ENCODE peak calls at places on chromosomes 1 and 21, in five cellular contexts. R is PC-3, Z is MM.1S, A is HCT116, K is neural progenitor cell. G is an unnamed sample.

GRCh38 chr1:44118682-44119081 is at the start of gene KLF17:
- DNase-seq in R (no peak), K (no peak), A (no peak), Z (no peak), G (no peak)

GRCh38 chr21:44071359-44072104 is 35.7 kb upstream of the PWP2 start:
- DNase-seq in R (no peak), Z (no peak), A (no peak), K (no peak), G (no peak)

GRCh38 chr1:3380465-3380864 is 74.0 kb upstream of the ARHGEF16 start:
- DNase-seq in K (no peak), R (no peak), Z (no peak), A (no peak), G (no peak)

GRCh38 chr1:111895456-111895855 is 94.0 kb downstream of the KCND3 start:
- DNase-seq in Z (no peak), A (no peak), K (peak), R (no peak), G (no peak)

GRCh38 chr1:165441166-165441955 is 3.6 kb downstream of the RXRG start:
- DNase-seq in A (no peak), K (peak), R (no peak), Z (no peak), G (no peak)

GRCh38 chr1:84907095-84907827 is 14.3 kb upstream of the LPAR3 start:
- DNase-seq in A (no peak), K (no peak), R (peak), Z (no peak), G (no peak)

GRCh38 chr1:10979483-10979920 is 33.0 kb upstream of the TARDBP start:
- DNase-seq in R (no peak), A (no peak), K (peak), Z (peak), G (no peak)

GRCh38 chr1:164785841-164786534 is 227.0 kb downstream of the PBX1 start:
- DNase-seq in R (no peak), K (no peak), Z (no peak), A (no peak), G (no peak)

GRCh38 chr1:239368436-239369109 is 17.8 kb upstream of the CHRM3 start:
- DNase-seq in A (no peak), R (peak), K (no peak), Z (no peak), G (no peak)

GRCh38 chr1:160284220-160284781 is 632 bp downstream of the PEX19 start:
- DNase-seq in R (peak), K (peak), Z (peak), A (no peak), G (peak)

GRCh38 chr1:44676484-44677200 is 2.1 kb downstream of the ARMH1 start:
- DNase-seq in R (peak), K (no peak), Z (no peak), A (no peak), G (peak)

GRCh38 chr1:61253059-61253735 is 170.8 kb downstream of the NFIA start:
- DNase-seq in A (no peak), R (peak), Z (no peak), K (no peak), G (no peak)

GRCh38 chr1:206505702-206506375 is 1.5 kb upstream of the RASSF5 start:
- DNase-seq in Z (no peak), R (peak), A (no peak), K (no peak), G (no peak)

GRCh38 chr1:66207484-66207883 is 326.5 kb upstream of the SGIP1 start:
- DNase-seq in K (no peak), A (no peak), Z (no peak), R (peak), G (no peak)

GRCh38 chr1:52037402-52037814 is 3.8 kb upstream of the KTI12 start:
- DNase-seq in K (no peak), R (peak), Z (no peak), A (no peak), G (no peak)

GRCh38 chr1:85992756-85993155 is 163.8 kb downstream of the COL24A1 start:
- DNase-seq in Z (peak), K (no peak), R (peak), A (no peak), G (peak)

GRCh38 chr1:234535763-234536515 is 57.0 kb upstream of the TARBP1 start:
- DNase-seq in A (no peak), Z (no peak), K (peak), R (no peak), G (no peak)

GRCh38 chr1:6770727-6771567 is 14.3 kb upstream of the CAMTA1 start:
- DNase-seq in R (peak), K (peak), A (no peak), Z (no peak), G (peak)

GRCh38 chr1:8174807-8175206 is 143.1 kb upstream of the SLC45A1 start:
- DNase-seq in Z (no peak), K (no peak), R (no peak), A (no peak), G (no peak)

GRCh38 chr1:185045793-185046441 is 559 bp downstream of the RNF2 start:
- DNase-seq in R (no peak), K (peak), A (no peak), Z (peak), G (peak)

GRCh38 chr21:44869860-44870747 is 3.4 kb downstream of the PTTG1IP start:
- DNase-seq in K (peak), R (peak), Z (no peak), A (peak), G (no peak)

GRCh38 chr1:192066202-192066601 is 92.1 kb upstream of the RGS18 start:
- DNase-seq in A (peak), R (no peak), Z (no peak), K (no peak), G (no peak)

GRCh38 chr1:103106426-103107321 is 1.6 kb downstream of the COL11A1 start:
- DNase-seq in K (peak), R (peak), A (peak), Z (peak), G (peak)

GRCh38 chr1:110492573-110492972 is 26.4 kb downstream of the KCNA10 start:
- DNase-seq in A (no peak), K (no peak), Z (no peak), R (no peak), G (no peak)

GRCh38 chr1:208962867-208963266 is 620.6 kb upstream of the CAMK1G start:
- DNase-seq in R (no peak), K (no peak), A (no peak), Z (no peak), G (no peak)

DNA sequence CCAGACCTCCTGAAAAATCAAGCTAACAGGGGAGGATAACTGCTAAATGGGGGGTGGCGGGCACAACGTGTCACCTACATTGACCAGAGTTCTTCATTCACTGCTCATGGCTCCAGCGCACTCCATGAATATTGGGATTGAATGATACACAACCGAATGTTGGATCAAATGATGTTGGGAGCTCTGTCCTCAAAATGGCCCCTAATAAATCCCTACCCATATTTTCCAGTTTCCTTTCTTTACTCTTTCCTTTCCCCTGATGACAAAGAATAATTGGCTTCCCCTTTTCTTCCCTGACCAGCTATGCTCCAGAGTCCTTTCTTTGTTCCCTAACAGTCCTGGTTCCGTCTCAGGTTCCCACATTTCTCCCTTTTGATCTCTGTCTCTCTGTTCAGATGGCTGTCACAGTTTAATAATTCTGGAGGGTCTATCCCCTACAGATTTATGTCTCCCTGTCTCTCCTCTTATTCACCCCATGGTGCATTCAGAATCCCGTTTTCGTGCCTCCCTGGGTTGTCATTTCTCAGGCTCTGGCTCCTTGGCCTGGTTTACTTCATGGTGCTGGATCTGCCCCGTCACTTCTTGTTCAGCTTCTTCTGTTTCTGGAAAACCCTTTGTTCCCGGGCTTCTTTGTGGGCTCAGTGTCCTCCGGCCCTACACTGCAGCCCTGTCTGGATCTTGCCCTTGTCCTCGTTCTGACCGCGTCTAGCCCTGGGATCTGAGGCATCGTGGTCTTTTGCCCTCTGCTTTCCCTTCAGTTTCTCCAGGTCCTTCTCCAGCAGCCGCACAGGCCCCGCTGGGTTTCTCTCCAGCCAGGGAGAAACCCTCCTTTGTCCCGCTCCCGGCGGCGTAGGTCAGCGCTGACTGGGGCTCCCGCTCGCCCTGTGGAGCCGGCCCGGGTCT is 78.3 kb downstream of the NDUFS5 start:
- DNase-seq in Z (no peak), K (peak), R (peak), A (no peak), G (no peak)
- TF ChIP-seq EZH2phosphoT487 in Z (no peak), K (no peak), R (no peak), A (no peak), G (no peak)

GRCh38 chr1:202810615-202811295 is at the start of gene PCAT6:
- DNase-seq in K (peak), Z (peak), R (peak), A (peak), G (peak)
- H2AFZ ChIP-seq in K (peak), Z (peak), R (peak), A (peak), G (no peak)

GRCh38 chr1:117059334-117059677 is 820 bp upstream of the TTF2 start:
- DNase-seq in R (peak), Z (peak), K (no peak), A (peak), G (peak)
- TF ChIP-seq EZH2phosphoT487 in R (no peak), Z (no peak), K (no peak), A (no peak), G (no peak)

GRCh38 chr1:228969968-228970800 is 234.9 kb downstream of the RHOU start:
- DNase-seq in A (no peak), K (no peak), Z (no peak), R (no peak), G (no peak)

GRCh38 chr1:228972576-228972975 is 237.3 kb downstream of the RHOU start:
- DNase-seq in K (no peak), A (no peak), Z (no peak), R (no peak), G (no peak)

GRCh38 chr1:228964178-228964819 is 229.0 kb downstream of the RHOU start:
- DNase-seq in Z (no peak), R (peak), A (no peak), K (no peak), G (no peak)

GRCh38 chr1:228963795-228964177 is 228.5 kb downstream of the RHOU start:
- DNase-seq in R (no peak), Z (no peak), K (no peak), A (no peak), G (no peak)

DNA sequence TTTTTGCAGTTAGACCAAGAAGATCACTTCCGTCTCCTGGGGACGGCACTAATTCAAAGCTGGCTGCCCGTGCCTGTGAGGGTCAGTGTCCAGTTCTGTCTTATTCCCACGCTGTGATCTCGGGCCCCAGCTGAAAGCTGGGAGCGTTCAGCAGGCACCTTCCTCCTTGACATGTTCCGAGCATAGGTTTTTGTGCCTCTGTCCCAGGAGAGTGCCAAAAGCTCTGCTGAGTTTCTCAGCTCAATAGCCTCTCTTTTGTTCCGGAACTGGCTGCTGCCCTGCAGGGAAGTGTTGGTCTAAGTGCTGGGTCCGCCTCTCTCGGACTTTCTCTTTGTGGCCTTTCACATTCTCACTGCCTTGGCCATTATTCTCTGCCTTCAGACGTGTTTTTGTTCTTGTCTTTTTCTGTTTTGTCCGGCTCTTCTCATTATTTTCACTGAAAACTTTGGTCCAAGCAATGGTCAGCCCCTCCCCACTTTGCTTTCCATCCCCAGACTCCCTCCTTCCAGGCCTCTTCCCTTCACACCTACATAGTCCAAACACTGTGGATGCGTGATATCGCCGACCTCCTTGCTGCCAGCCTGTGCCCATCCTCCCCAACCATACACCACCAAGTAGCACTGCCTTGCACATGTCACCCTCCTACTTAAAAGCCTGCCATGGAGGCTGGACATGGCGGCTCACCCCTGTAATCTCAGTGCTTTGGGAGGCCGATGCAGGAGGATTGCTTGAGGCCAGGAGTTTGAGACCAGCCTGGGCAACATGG is 233.7 kb downstream of the RHOU start:
- DNase-seq in K (peak), A (no peak), R (no peak), Z (no peak), G (no peak)
- H2AFZ ChIP-seq in K (no peak), A (no peak), R (no peak), Z (no peak), G (no peak)

DNA sequence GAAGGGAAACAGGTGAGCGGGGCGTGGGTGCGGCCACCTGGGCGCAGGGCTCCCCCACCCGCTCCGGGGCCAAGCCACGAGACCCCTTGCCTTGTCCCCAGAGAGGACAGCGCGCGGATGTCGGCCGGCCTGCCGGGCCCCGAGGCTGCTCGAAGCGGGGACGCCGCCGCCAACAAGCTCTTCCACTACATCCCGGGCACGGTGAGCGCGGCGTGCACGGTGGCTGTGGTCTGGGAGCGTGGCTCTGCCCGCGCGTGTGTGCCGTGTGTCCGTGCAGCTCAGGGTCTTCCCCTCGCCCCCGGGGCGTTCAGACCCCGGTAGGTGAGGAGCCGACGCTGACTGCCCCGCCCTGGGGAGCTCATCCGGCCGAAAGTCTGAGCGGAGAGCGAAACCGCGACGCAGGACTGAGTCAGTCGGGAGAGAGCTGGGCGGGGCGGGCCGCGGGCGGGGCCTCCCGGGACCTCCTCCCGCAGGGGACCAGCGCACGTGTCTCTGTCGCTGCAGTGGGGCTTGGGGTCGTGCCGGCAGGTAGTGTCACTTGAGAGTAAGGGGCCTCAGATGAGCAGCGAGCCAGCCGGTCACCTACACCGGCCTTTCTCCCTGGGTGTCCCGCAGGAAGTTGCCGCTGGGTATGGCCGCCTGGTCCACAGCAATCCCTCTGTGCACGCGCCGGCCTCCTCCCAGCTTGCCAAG is 467 bp downstream of the PLEKHN1 start:
- DNase-seq in R (peak), Z (peak), K (peak), A (no peak), G (peak)
- TF ChIP-seq EZH2phosphoT487 in R (no peak), Z (no peak), K (peak), A (no peak), G (no peak)

GRCh38 chr1:118986839-118987430 is 1.2 kb downstream of the TBX15 start:
- DNase-seq in A (no peak), R (no peak), Z (no peak), K (no peak), G (no peak)
- H2AFZ ChIP-seq in A (no peak), R (no peak), Z (no peak), K (peak), G (no peak)